ENCODE peak calls at places on chromosomes 1 and 21, in five cellular contexts. V is GM23248; B is CD4-positive, alpha-beta T cell; X is cardiac muscle cell; Z is colonic mucosa. A is an unnamed sample.

GRCh38 chr1:231954751-231955150 is 328.2 kb downstream of the DISC1 start:
- DNase-seq in Z (no peak), B (no peak), V (no peak), X (no peak), A (no peak)

GRCh38 chr21:25535811-25536210 is 71.5 kb downstream of the MRPL39 start:
- DNase-seq in V (no peak), X (no peak), Z (no peak), B (no peak), A (no peak)

GRCh38 chr1:236522937-236523703 is 662 bp upstream of the LGALS8 start:
- DNase-seq in B (no peak), V (peak), Z (peak), X (no peak), A (peak)

GRCh38 chr1:230230273-230230672 is 163.2 kb downstream of the GALNT2 start:
- DNase-seq in Z (no peak), V (no peak), X (no peak), B (no peak), A (no peak)

GRCh38 chr1:248884632-248885295 is 21.3 kb upstream of the PGBD2 start:
- DNase-seq in V (no peak), Z (no peak), X (no peak), B (no peak), A (no peak)

GRCh38 chr21:41726970-41727783 is 39.7 kb downstream of the RIPK4 start:
- DNase-seq in X (peak), Z (no peak), B (no peak), V (peak), A (peak)

GRCh38 chr1:203328714-203329122 is 22.2 kb downstream of the FMOD start:
- DNase-seq in V (no peak), X (no peak), Z (peak), B (no peak), A (no peak)

GRCh38 chr1:68379085-68379478 is 70.7 kb downstream of the RPE65 start:
- DNase-seq in V (peak), Z (no peak), B (no peak), X (no peak), A (no peak)

GRCh38 chr1:70458120-70458519 is 47.1 kb downstream of the CTH start:
- DNase-seq in Z (no peak), X (no peak), B (no peak), V (no peak), A (no peak)

GRCh38 chr1:7149080-7149838 is 364.0 kb downstream of the CAMTA1 start:
- DNase-seq in V (no peak), B (no peak), Z (no peak), X (peak), A (no peak)

GRCh38 chr21:14875704-14876364 is 189.0 kb downstream of the NRIP1 start:
- DNase-seq in B (no peak), V (no peak), X (no peak), Z (no peak), A (no peak)

GRCh38 chr1:179365342-179366092 is at the start of gene AXDND1:
- DNase-seq in V (peak), X (peak), Z (peak), B (peak), A (peak)

GRCh38 chr21:37845535-37845934 is 70.7 kb downstream of the KCNJ6 start:
- DNase-seq in V (no peak), Z (no peak), B (no peak), X (no peak), A (no peak)

GRCh38 chr1:155761746-155762400 is 73.0 kb downstream of the DAP3 start:
- DNase-seq in Z (no peak), B (no peak), X (peak), V (no peak), A (no peak)

GRCh38 chr1:169015464-169015863 is 91.0 kb upstream of the ATP1B1 start:
- DNase-seq in B (no peak), V (no peak), Z (no peak), X (no peak), A (no peak)

GRCh38 chr1:14969006-14969405 is 184.5 kb upstream of the TMEM51 start:
- DNase-seq in X (no peak), V (peak), B (no peak), Z (no peak), A (no peak)

GRCh38 chr1:232875536-232875935 is 70.3 kb downstream of the MAP10 start:
- DNase-seq in B (no peak), X (no peak), V (peak), Z (no peak), A (no peak)

GRCh38 chr1:93824869-93825268 is 54.1 kb downstream of the DNTTIP2 start:
- DNase-seq in X (no peak), Z (no peak), V (no peak), B (no peak), A (no peak)

GRCh38 chr1:202184750-202185460 is 8.7 kb upstream of the LGR6 start:
- DNase-seq in Z (peak), X (peak), B (peak), V (peak), A (peak)

GRCh38 chr1:109877320-109877771 is 33.3 kb upstream of the CSF1 start:
- DNase-seq in V (peak), B (no peak), X (peak), Z (no peak), A (no peak)

A was measured in prostate gland.